ENCODE peak calls at places on chromosomes 1 and 21, in four cellular contexts. One of them, this sample, is unnamed.

GRCh38 chr1:30265127-30266070 is 458.0 kb downstream of the MATN1 start:
- DNase-seq in HepG2: no peak
- DNase-seq in A549: no peak
- DNase-seq in K562: no peak
- DNase-seq in this sample: no peak

GRCh38 chr1:63713627-63714481 is 60.0 kb upstream of the ROR1 start:
- DNase-seq in HepG2: no peak
- DNase-seq in A549: peak; percentile 42
- DNase-seq in K562: no peak
- DNase-seq in this sample: no peak

GRCh38 chr1:164240081-164240480 is 318.9 kb upstream of the PBX1 start:
- DNase-seq in HepG2: no peak
- DNase-seq in A549: peak; percentile 21
- DNase-seq in K562: no peak
- DNase-seq in this sample: peak; percentile 38

GRCh38 chr1:78651247-78651646 is 1.6 kb downstream of the IFI44 start:
- DNase-seq in HepG2: no peak
- DNase-seq in A549: no peak
- DNase-seq in K562: no peak
- DNase-seq in this sample: no peak

GRCh38 chr1:47323475-47324105 is 9.6 kb upstream of the STIL start:
- DNase-seq in HepG2: peak; percentile 29
- DNase-seq in A549: peak; percentile 41
- DNase-seq in K562: no peak
- DNase-seq in this sample: no peak

GRCh38 chr1:67937651-67938050 is 104.4 kb upstream of the GNG12 start:
- DNase-seq in HepG2: no peak
- DNase-seq in A549: no peak
- DNase-seq in K562: no peak
- DNase-seq in this sample: no peak

GRCh38 chr1:161176468-161177111 is 717 bp downstream of the B4GALT3 start:
- DNase-seq in HepG2: no peak
- DNase-seq in A549: no peak
- DNase-seq in K562: no peak
- DNase-seq in this sample: no peak

GRCh38 chr1:228018125-228018398 is 11.3 kb downstream of the WNT3A start:
- DNase-seq in HepG2: no peak
- DNase-seq in A549: no peak
- DNase-seq in K562: no peak
- DNase-seq in this sample: no peak

GRCh38 chr1:221100196-221100950 is 221.1 kb downstream of the HLX start:
- DNase-seq in HepG2: no peak
- DNase-seq in A549: peak; percentile 57
- DNase-seq in K562: no peak
- DNase-seq in this sample: no peak

GRCh38 chr1:236154671-236155398 is 12.5 kb downstream of the GPR137B start:
- DNase-seq in HepG2: no peak
- DNase-seq in A549: no peak
- DNase-seq in K562: no peak
- DNase-seq in this sample: no peak

GRCh38 chr1:160369087-160369486 is 2.2 kb downstream of the NHLH1 start:
- DNase-seq in HepG2: no peak
- DNase-seq in A549: no peak
- DNase-seq in K562: no peak
- DNase-seq in this sample: no peak

GRCh38 chr1:24294757-24295371 is 24.3 kb upstream of the GRHL3 start:
- DNase-seq in HepG2: no peak
- DNase-seq in A549: peak; percentile 96
- DNase-seq in K562: no peak
- DNase-seq in this sample: no peak

GRCh38 chr1:201877877-201878339 is 10.8 kb upstream of the SHISA4 start:
- DNase-seq in HepG2: peak; percentile 40
- DNase-seq in A549: peak; percentile 57
- DNase-seq in K562: peak; percentile 55
- DNase-seq in this sample: peak; percentile 36

GRCh38 chr1:114094303-114094663 is 59.4 kb downstream of the SYT6 start:
- DNase-seq in HepG2: no peak
- DNase-seq in A549: no peak
- DNase-seq in K562: no peak
- DNase-seq in this sample: no peak

GRCh38 chr1:47738560-47739182 is 258.5 kb downstream of the TRABD2B start:
- DNase-seq in HepG2: peak; percentile 35
- DNase-seq in A549: peak; percentile 12
- DNase-seq in K562: peak; percentile 78
- DNase-seq in this sample: peak; percentile 79

GRCh38 chr1:6625579-6626149 is 996 bp downstream of the THAP3 start:
- DNase-seq in HepG2: no peak
- DNase-seq in A549: peak; percentile 14
- DNase-seq in K562: no peak
- DNase-seq in this sample: no peak

GRCh38 chr1:55321947-55322346 is 106.8 kb upstream of the USP24 start:
- DNase-seq in HepG2: no peak
- DNase-seq in A549: peak; percentile 66
- DNase-seq in K562: no peak
- DNase-seq in this sample: no peak

GRCh38 chr1:83548311-83548710 is 450.6 kb downstream of the TTLL7 start:
- DNase-seq in HepG2: no peak
- DNase-seq in A549: no peak
- DNase-seq in K562: no peak
- DNase-seq in this sample: no peak

GRCh38 chr1:162388083-162388594 is 6.6 kb downstream of the C1orf226 start:
- DNase-seq in HepG2: no peak
- DNase-seq in A549: no peak
- DNase-seq in K562: no peak
- DNase-seq in this sample: no peak

GRCh38 chr1:33433509-33434362 is 2.8 kb upstream of the PHC2 start:
- DNase-seq in HepG2: peak; percentile 75
- DNase-seq in A549: peak; percentile 68
- DNase-seq in K562: no peak
- DNase-seq in this sample: no peak

GRCh38 chr1:6111571-6111970 is 65.9 kb downstream of the KCNAB2 start:
- DNase-seq in HepG2: no peak
- DNase-seq in A549: no peak
- DNase-seq in K562: no peak
- DNase-seq in this sample: peak; percentile 7

GRCh38 chr1:169722784-169723183 is 11.1 kb downstream of the SELE start:
- DNase-seq in HepG2: no peak
- DNase-seq in A549: no peak
- DNase-seq in K562: no peak
- DNase-seq in this sample: no peak

GRCh38 chr1:107863342-107863741 is 101.6 kb downstream of the VAV3 start:
- DNase-seq in HepG2: no peak
- DNase-seq in A549: no peak
- DNase-seq in K562: no peak
- DNase-seq in this sample: no peak

GRCh38 chr21:44418108-44418875 is 37.0 kb upstream of the LRRC3 start:
- DNase-seq in HepG2: no peak
- DNase-seq in A549: no peak
- DNase-seq in K562: no peak
- DNase-seq in this sample: no peak

GRCh38 chr1:4585705-4586104 is 68.7 kb upstream of the AJAP1 start:
- DNase-seq in HepG2: no peak
- DNase-seq in A549: no peak
- DNase-seq in K562: no peak
- DNase-seq in this sample: no peak

GRCh38 chr21:33042812-33043211 is 17.1 kb downstream of the OLIG2 start:
- DNase-seq in HepG2: no peak
- DNase-seq in A549: peak; percentile 45
- DNase-seq in K562: no peak
- DNase-seq in this sample: no peak

GRCh38 chr1:236716160-236716559 is 29.9 kb downstream of the ACTN2 start:
- DNase-seq in HepG2: no peak
- DNase-seq in A549: no peak
- DNase-seq in K562: no peak
- DNase-seq in this sample: no peak

GRCh38 chr1:112695276-112695675 is 11.7 kb downstream of the RHOC start:
- DNase-seq in HepG2: no peak
- DNase-seq in A549: no peak
- DNase-seq in K562: no peak
- DNase-seq in this sample: no peak

GRCh38 chr1:156444407-156445001 is 56.1 kb downstream of the MEF2D start:
- DNase-seq in HepG2: peak; percentile 52
- DNase-seq in A549: peak; percentile 61
- DNase-seq in K562: peak; percentile 47
- DNase-seq in this sample: peak; percentile 72
- TF ChIP-seq HMGXB4 in HepG2: no peak
- TF ChIP-seq HMGXB4 in A549: no peak
- TF ChIP-seq HMGXB4 in K562: no peak
- TF ChIP-seq HMGXB4 in this sample: no peak

GRCh38 chr1:36553591-36554417 is 71.1 kb upstream of the CSF3R start:
- DNase-seq in HepG2: peak; percentile 59
- DNase-seq in A549: peak; percentile 51
- DNase-seq in K562: peak; percentile 84
- DNase-seq in this sample: peak; percentile 92
- TF ChIP-seq HMGXB4 in HepG2: no peak
- TF ChIP-seq HMGXB4 in A549: no peak
- TF ChIP-seq HMGXB4 in K562: no peak
- TF ChIP-seq HMGXB4 in this sample: peak; percentile 59

DNA sequence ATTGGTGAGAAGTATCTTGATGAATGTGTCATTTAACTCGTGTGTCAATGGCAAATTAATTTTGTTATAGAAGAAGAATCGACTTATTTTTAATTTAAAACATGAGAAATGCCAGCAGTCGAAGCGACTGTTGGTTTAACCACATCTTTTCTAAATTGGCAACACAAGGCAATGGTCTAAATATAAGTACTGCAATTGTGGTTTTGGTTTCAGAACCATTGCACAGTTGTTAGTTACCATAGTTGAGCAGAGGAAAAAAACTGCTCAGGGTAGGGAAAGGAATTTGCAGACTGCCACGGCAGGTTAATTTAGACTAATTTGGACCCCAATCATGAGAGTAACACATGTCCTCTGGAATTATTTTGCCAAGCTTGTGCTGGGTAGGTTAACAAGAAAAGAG is 185.6 kb upstream of the RUNX1 start:
- DNase-seq in HepG2: no peak
- DNase-seq in A549: no peak
- DNase-seq in K562: no peak
- DNase-seq in this sample: no peak
- TF ChIP-seq HMGXB4 in HepG2: no peak
- TF ChIP-seq HMGXB4 in A549: no peak
- TF ChIP-seq HMGXB4 in K562: no peak
- TF ChIP-seq HMGXB4 in this sample: no peak

GRCh38 chr1:19072285-19072981 is 116.0 kb upstream of the IFFO2 start:
- DNase-seq in HepG2: no peak
- DNase-seq in A549: no peak
- DNase-seq in K562: no peak
- DNase-seq in this sample: no peak

GRCh38 chr1:19074902-19075721 is 118.6 kb upstream of the IFFO2 start:
- DNase-seq in HepG2: no peak
- DNase-seq in A549: no peak
- DNase-seq in K562: no peak
- DNase-seq in this sample: no peak

GRCh38 chr1:19071674-19072281 is 115.3 kb upstream of the IFFO2 start:
- DNase-seq in HepG2: no peak
- DNase-seq in A549: no peak
- DNase-seq in K562: no peak
- DNase-seq in this sample: no peak

GRCh38 chr1:19074361-19074901 is 118.0 kb upstream of the IFFO2 start:
- DNase-seq in HepG2: no peak
- DNase-seq in A549: no peak
- DNase-seq in K562: no peak
- DNase-seq in this sample: no peak

DNA sequence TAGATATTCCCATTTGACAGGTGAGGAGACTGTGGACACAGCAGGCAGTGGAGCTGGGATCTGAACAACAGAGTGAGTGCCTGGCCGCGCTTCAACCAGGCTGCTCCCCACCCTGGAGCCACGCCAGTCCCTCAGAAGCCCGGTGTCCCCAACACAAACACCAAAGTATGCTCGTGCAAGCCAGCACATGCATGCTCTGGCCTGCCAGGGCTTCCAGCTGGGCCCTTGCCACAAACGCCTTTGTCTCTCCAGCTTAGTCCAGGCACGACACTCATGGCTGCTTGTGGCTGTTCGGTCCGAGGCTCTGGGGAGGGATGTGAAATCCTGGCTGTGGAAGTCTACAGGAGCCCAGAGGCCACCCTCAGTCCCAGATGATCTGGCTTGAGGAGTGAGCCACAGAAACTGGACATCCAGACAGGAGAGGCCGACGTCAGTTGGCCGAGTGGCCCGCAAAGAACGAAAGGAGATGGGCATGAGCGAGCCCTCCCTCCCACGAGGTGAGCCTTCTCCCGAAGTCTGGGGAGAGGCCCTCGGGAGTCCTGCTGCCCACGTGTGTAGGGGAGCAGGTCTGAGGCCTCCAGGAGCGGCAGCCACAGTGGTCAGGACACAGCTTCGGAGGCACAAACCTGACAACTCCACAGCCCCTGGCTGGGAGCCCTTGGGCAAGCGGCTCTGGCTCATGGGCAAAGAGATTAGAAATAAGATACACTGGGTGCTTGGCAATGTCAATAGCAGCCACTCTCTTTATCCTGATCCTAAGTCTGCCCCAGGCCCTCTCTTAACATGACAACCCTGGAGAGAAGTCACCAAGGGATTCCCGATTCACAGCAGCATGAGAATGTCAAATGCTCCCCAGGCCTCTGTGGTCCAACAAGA is 117.1 kb upstream of the IFFO2 start:
- DNase-seq in HepG2: no peak
- DNase-seq in A549: no peak
- DNase-seq in K562: no peak
- DNase-seq in this sample: no peak
- TF ChIP-seq HMGXB4 in HepG2: no peak
- TF ChIP-seq HMGXB4 in A549: no peak
- TF ChIP-seq HMGXB4 in K562: no peak
- TF ChIP-seq HMGXB4 in this sample: no peak

DNA sequence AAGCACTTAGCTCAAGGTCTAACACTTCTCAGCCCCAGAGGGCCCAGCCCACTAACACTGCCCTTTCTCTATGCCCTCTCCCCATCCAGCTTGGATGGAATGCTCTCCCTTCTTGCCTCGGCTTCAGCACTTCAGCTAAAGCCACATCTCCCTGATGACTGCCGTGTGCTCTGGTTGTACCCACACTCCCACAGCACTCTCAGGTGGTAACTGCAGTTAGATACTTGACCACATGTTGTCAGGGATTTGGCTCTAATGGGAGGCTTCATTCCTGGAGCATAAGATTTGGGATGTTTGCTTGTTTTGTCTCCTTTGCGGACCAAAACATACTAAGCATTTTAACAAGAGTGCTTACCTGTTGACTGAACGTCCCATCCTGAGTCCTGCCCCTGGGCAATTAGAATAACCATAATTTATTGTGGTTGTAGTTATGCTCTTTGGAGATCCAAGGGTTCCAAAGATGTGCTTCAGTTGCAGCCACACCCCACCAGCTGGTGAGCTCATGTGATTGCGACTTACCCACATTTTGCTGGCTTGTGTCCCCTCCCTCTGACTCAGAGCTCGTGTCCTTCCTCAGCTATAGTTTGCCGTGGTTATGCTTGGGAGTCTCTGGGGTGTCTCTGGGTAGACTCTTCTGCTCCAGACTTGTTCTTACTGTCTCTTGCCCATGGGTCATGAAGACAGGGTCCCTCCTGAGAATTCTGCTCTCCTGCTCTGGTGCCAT is 7.7 kb upstream of the SLC26A9 start:
- DNase-seq in HepG2: no peak
- DNase-seq in A549: no peak
- DNase-seq in K562: no peak
- DNase-seq in this sample: no peak
- TF ChIP-seq HMGXB4 in HepG2: no peak
- TF ChIP-seq HMGXB4 in A549: no peak
- TF ChIP-seq HMGXB4 in K562: no peak
- TF ChIP-seq HMGXB4 in this sample: no peak